ENCODE peak calls at places on chromosome 11, in six cellular contexts. P, F, N, L, K and X are unnamed samples.

GRCh38 chr11:58254936-58255335 is 13.1 kb downstream of the OR10W1 start:
- DNase-seq in P (no peak), F (no peak), N (no peak), L (no peak), K (no peak), X (no peak)

GRCh38 chr11:69144316-69144715 is 11.4 kb upstream of the SMIM38 start:
- DNase-seq in P (no peak), F (peak), N (no peak), L (no peak), K (no peak), X (no peak)

GRCh38 chr11:44754876-44755552 is 28.3 kb downstream of the TSPAN18 start:
- DNase-seq in P (no peak), F (no peak), N (no peak), L (no peak), K (no peak), X (no peak)

GRCh38 chr11:83523676-83524075 is 237.5 kb upstream of the CCDC90B start:
- DNase-seq in P (no peak), F (no peak), N (no peak), L (no peak), K (no peak), X (no peak)

GRCh38 chr11:12179521-12179920 is 69.1 kb downstream of the MICAL2 start:
- DNase-seq in P (no peak), F (no peak), N (no peak), L (no peak), K (no peak), X (peak)

GRCh38 chr11:59225017-59225416 is 12.3 kb upstream of the MPEG1 start:
- DNase-seq in P (no peak), F (no peak), N (no peak), L (no peak), K (no peak), X (no peak)

GRCh38 chr11:35178862-35179261 is 39.9 kb downstream of the CD44 start:
- DNase-seq in P (peak), F (no peak), N (peak), L (no peak), K (no peak), X (no peak)

GRCh38 chr11:123838659-123839058 is 32.5 kb upstream of the OR6M1 start:
- DNase-seq in P (peak), F (no peak), N (no peak), L (no peak), K (no peak), X (no peak)

GRCh38 chr11:124799384-124800225 is 601 bp downstream of the MSANTD2 start:
- DNase-seq in P (peak), F (peak), N (peak), L (peak), K (no peak), X (peak)

GRCh38 chr11:57458410-57459111 is 1.8 kb upstream of the RTN4RL2 start:
- DNase-seq in P (no peak), F (peak), N (no peak), L (peak), K (peak), X (peak)

GRCh38 chr11:95095858-95096587 is 6.4 kb downstream of the ENDOD1 start:
- DNase-seq in P (no peak), F (peak), N (no peak), L (no peak), K (no peak), X (peak)

GRCh38 chr11:74024630-74025029 is 15.7 kb upstream of the UCP3 start:
- DNase-seq in P (no peak), F (peak), N (peak), L (no peak), K (no peak), X (peak)

GRCh38 chr11:124801636-124802312 is 1.6 kb upstream of the MSANTD2 start:
- DNase-seq in P (no peak), F (peak), N (no peak), L (no peak), K (no peak), X (peak)

GRCh38 chr11:103202048-103202651 is 92.9 kb downstream of the DYNC2H1 start:
- DNase-seq in P (peak), F (peak), N (no peak), L (peak), K (no peak), X (peak)

GRCh38 chr11:105697291-105697690 is 87.4 kb downstream of the GRIA4 start:
- DNase-seq in P (no peak), F (no peak), N (no peak), L (no peak), K (no peak), X (no peak)

GRCh38 chr11:12087075-12087775 is 23.2 kb upstream of the MICAL2 start:
- DNase-seq in P (peak), F (peak), N (peak), L (peak), K (no peak), X (peak)

GRCh38 chr11:96875772-96876171 is 486.0 kb downstream of the JRKL start:
- DNase-seq in P (no peak), F (no peak), N (no peak), L (no peak), K (no peak), X (no peak)